ENCODE peak calls at places on chromosome 6, in nine cellular contexts. J is A549, T is HCT116, Z is cardiac muscle cell, B is lower lobe of right lung, L is upper lobe of right lung, H is PC-9, P is kidney, S is esophagus squamous epithelium. R is an unnamed sample. For H3K9me3, the result is how much of the 10 kb centered on the place peaks cover.

GRCh38 chr6:116682334-116682712 is 1.3 kb downstream of the KPNA5 start:
- DNase-seq in J (no peak), T (no peak), Z (no peak), B (no peak), L (no peak), H (peak), P (no peak), S (no peak), R (no peak)

GRCh38 chr6:24883618-24884017 is 52.1 kb downstream of the RIPOR2 start:
- DNase-seq in J (no peak), T (no peak), Z (no peak), B (no peak), L (no peak), H (no peak), P (no peak), S (no peak), R (no peak)

GRCh38 chr6:87315071-87315470 is 7.3 kb upstream of the SMIM8 start:
- DNase-seq in J (no peak), T (no peak), Z (no peak), B (no peak), L (no peak), H (no peak), P (no peak), S (no peak), R (no peak)

GRCh38 chr6:89286516-89286915 is 28.6 kb downstream of the GABRR2 start:
- DNase-seq in J (no peak), T (no peak), Z (no peak), B (no peak), L (no peak), H (no peak), P (no peak), S (no peak), R (no peak)

GRCh38 chr6:88166493-88166900 is 350 bp upstream of the CNR1 start:
- DNase-seq in J (no peak), T (no peak), Z (peak), B (peak), L (peak), H (no peak), P (peak), S (no peak), R (no peak)

GRCh38 chr6:3119040-3119723 is 671 bp downstream of the BPHL start:
- DNase-seq in J (peak), T (no peak), Z (no peak), B (no peak), L (no peak), H (no peak), P (no peak), S (no peak), R (no peak)

GRCh38 chr6:141017941-141018340 is 1114.8 kb upstream of the GJE1 start:
- DNase-seq in J (no peak), T (no peak), Z (no peak), B (no peak), L (no peak), H (no peak), P (no peak), S (no peak), R (no peak)

GRCh38 chr6:166333172-166333995 is 9.0 kb downstream of the SFT2D1 start:
- DNase-seq in J (no peak), T (no peak), Z (no peak), B (no peak), L (no peak), H (no peak), P (no peak), S (no peak), R (no peak)

GRCh38 chr6:34056301-34056700 is 89.6 kb downstream of the GRM4 start:
- DNase-seq in J (peak), T (peak), Z (peak), B (peak), L (peak), H (peak), P (peak), S (no peak), R (no peak)

GRCh38 chr6:50147371-50147770 is 97.6 kb upstream of the DEFB112 start:
- DNase-seq in J (no peak), T (no peak), Z (no peak), B (no peak), L (no peak), H (no peak), P (no peak), S (no peak), R (no peak)

GRCh38 chr6:45533394-45533793 is 155.7 kb upstream of the SUPT3H start:
- DNase-seq in J (no peak), T (no peak), Z (no peak), B (no peak), L (no peak), H (no peak), P (no peak), S (no peak), R (no peak)

GRCh38 chr6:136920858-136921520 is 1.1 kb upstream of the SLC35D3 start:
- DNase-seq in J (no peak), T (no peak), Z (peak), B (no peak), L (peak), H (no peak), P (no peak), S (no peak), R (no peak)

GRCh38 chr6:163950159-163950558 is 535.6 kb downstream of the QKI start:
- DNase-seq in J (no peak), T (no peak), Z (no peak), B (no peak), L (no peak), H (no peak), P (no peak), S (no peak), R (no peak)

GRCh38 chr6:101000334-101000733 is 119.2 kb upstream of the ASCC3 start:
- DNase-seq in J (no peak), T (no peak), Z (no peak), B (no peak), L (no peak), H (peak), P (no peak), S (no peak), R (no peak)

GRCh38 chr6:149107973-149108372 is 209.5 kb upstream of the TAB2 start:
- DNase-seq in J (no peak), T (no peak), Z (no peak), B (no peak), L (no peak), H (no peak), P (no peak), S (no peak), R (no peak)

GRCh38 chr6:167679791-167680604 is 146.7 kb upstream of the AFDN start:
- DNase-seq in J (no peak), T (no peak), Z (no peak), B (no peak), L (peak), H (no peak), P (no peak), S (no peak), R (no peak)
- H3K9me3 ChIP-seq in J (under half), T (under half), Z (under half), B (under half), L (under half), H (under half), P (under half), S (under half), R (under half)

GRCh38 chr6:30518505-30518850 is 29.2 kb downstream of the HLA-E start:
- DNase-seq in J (no peak), T (no peak), Z (no peak), B (no peak), L (no peak), H (no peak), P (no peak), S (no peak), R (no peak)
- H3K9me3 ChIP-seq in J (under half), T (under half), Z (under half), B (under half), L (under half), H (under half), P (under half), S (under half), R (under half)

DNA sequence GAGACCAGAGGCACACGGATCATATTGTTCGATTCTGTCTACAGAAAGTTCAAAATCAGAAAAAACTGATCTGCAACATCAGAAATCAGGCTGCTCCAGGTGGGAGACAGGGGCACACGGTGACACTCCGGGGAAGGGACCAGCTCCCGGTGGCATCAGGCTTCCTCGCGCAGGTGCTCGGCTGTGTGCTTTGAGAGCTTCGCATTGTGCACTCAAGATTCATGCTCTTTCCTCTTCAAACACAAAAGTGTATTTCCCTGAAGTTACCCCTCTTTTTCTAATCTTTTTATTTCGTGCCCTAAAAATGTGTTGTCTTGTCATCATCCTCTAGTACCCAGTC is 108.1 kb downstream of the DLL1 start:
- DNase-seq in J (no peak), T (no peak), Z (no peak), B (no peak), L (no peak), H (no peak), P (no peak), S (no peak), R (no peak)
- H3K9me3 ChIP-seq in J (under half), T (under half), Z (under half), B (under half), L (under half), H (under half), P (under half), S (under half), R (under half)

GRCh38 chr6:155614606-155615005 is 159.0 kb upstream of the NOX3 start:
- DNase-seq in J (no peak), T (no peak), Z (no peak), B (no peak), L (no peak), H (no peak), P (no peak), S (no peak), R (no peak)
- H3K9me3 ChIP-seq in J (under half), T (under half), Z (under half), B (under half), L (under half), H (under half), P (under half), S (under half), R (under half)

R was measured in RWPE2.